ENCODE peak calls at places on chromosomes 6 and 20, in six cellular contexts. One of them, this sample, is unnamed.

GRCh38 chr6:104321301-104321700 is 538.4 kb downstream of the HACE1 start:
- DNase-seq in GM04504: no peak
- DNase-seq in NCI-H1436: no peak
- DNase-seq in NCI-H1417 treated with DMSO at 0.1 percent for 48 hours: no peak
- DNase-seq in AG20443: no peak
- DNase-seq in M059J: no peak
- DNase-seq in this sample: no peak

GRCh38 chr6:26195924-26196845 is 109.0 kb downstream of the HFE start:
- DNase-seq in AG20443: no peak
- DNase-seq in NCI-H1436: no peak
- DNase-seq in NCI-H1417 treated with DMSO at 0.1 percent for 48 hours: no peak
- DNase-seq in M059J: peak; percentile 69
- DNase-seq in GM04504: no peak
- DNase-seq in this sample: no peak

GRCh38 chr6:135884136-135884535 is 32.6 kb downstream of the PDE7B start:
- DNase-seq in NCI-H1436: no peak
- DNase-seq in AG20443: no peak
- DNase-seq in GM04504: no peak
- DNase-seq in M059J: no peak
- DNase-seq in NCI-H1417 treated with DMSO at 0.1 percent for 48 hours: no peak
- DNase-seq in this sample: no peak

GRCh38 chr20:62588458-62589149 is 53.7 kb upstream of the SLCO4A1 start:
- DNase-seq in M059J: peak; percentile 96
- DNase-seq in NCI-H1436: no peak
- DNase-seq in GM04504: peak; percentile 8
- DNase-seq in NCI-H1417 treated with DMSO at 0.1 percent for 48 hours: no peak
- DNase-seq in AG20443: peak; percentile 34
- DNase-seq in this sample: no peak

GRCh38 chr6:129853996-129854711 is 7.0 kb downstream of the TMEM244 start:
- DNase-seq in NCI-H1417 treated with DMSO at 0.1 percent for 48 hours: no peak
- DNase-seq in NCI-H1436: no peak
- DNase-seq in AG20443: peak; percentile 24
- DNase-seq in M059J: peak; percentile 90
- DNase-seq in GM04504: no peak
- DNase-seq in this sample: no peak

GRCh38 chr6:30828027-30828962 is 56.0 kb upstream of the DDR1 start:
- DNase-seq in NCI-H1417 treated with DMSO at 0.1 percent for 48 hours: no peak
- DNase-seq in NCI-H1436: peak; percentile 62
- DNase-seq in M059J: peak; percentile 94
- DNase-seq in GM04504: peak; percentile 78
- DNase-seq in AG20443: peak; percentile 92
- DNase-seq in this sample: peak; percentile 76

GRCh38 chr20:57250607-57251343 is 15.7 kb downstream of the BMP7 start:
- DNase-seq in NCI-H1436: no peak
- DNase-seq in GM04504: no peak
- DNase-seq in AG20443: no peak
- DNase-seq in NCI-H1417 treated with DMSO at 0.1 percent for 48 hours: no peak
- DNase-seq in M059J: no peak
- DNase-seq in this sample: no peak

GRCh38 chr20:31523361-31524283 is 9.4 kb downstream of the HM13 start:
- DNase-seq in M059J: no peak
- DNase-seq in NCI-H1436: no peak
- DNase-seq in NCI-H1417 treated with DMSO at 0.1 percent for 48 hours: no peak
- DNase-seq in GM04504: no peak
- DNase-seq in AG20443: peak; percentile 29
- DNase-seq in this sample: no peak

GRCh38 chr6:36783603-36784378 is 55.5 kb downstream of the CPNE5 start:
- DNase-seq in GM04504: no peak
- DNase-seq in NCI-H1436: no peak
- DNase-seq in NCI-H1417 treated with DMSO at 0.1 percent for 48 hours: no peak
- DNase-seq in M059J: no peak
- DNase-seq in AG20443: no peak
- DNase-seq in this sample: no peak

GRCh38 chr6:132412656-132413500 is 11.6 kb upstream of the MOXD1 start:
- DNase-seq in NCI-H1417 treated with DMSO at 0.1 percent for 48 hours: no peak
- DNase-seq in GM04504: no peak
- DNase-seq in M059J: no peak
- DNase-seq in AG20443: no peak
- DNase-seq in NCI-H1436: no peak
- DNase-seq in this sample: no peak

GRCh38 chr6:13205106-13205505 is 123.2 kb downstream of the TBC1D7 start:
- DNase-seq in AG20443: no peak
- DNase-seq in GM04504: no peak
- DNase-seq in M059J: no peak
- DNase-seq in NCI-H1436: no peak
- DNase-seq in NCI-H1417 treated with DMSO at 0.1 percent for 48 hours: no peak
- DNase-seq in this sample: no peak

GRCh38 chr6:40348591-40348990 is 238.6 kb downstream of the LRFN2 start:
- DNase-seq in NCI-H1417 treated with DMSO at 0.1 percent for 48 hours: no peak
- DNase-seq in NCI-H1436: no peak
- DNase-seq in M059J: no peak
- DNase-seq in GM04504: no peak
- DNase-seq in AG20443: peak; percentile 1
- DNase-seq in this sample: no peak

GRCh38 chr20:24379116-24379927 is 90.1 kb upstream of the SYNDIG1 start:
- DNase-seq in AG20443: peak; percentile 72
- DNase-seq in NCI-H1417 treated with DMSO at 0.1 percent for 48 hours: no peak
- DNase-seq in GM04504: no peak
- DNase-seq in NCI-H1436: no peak
- DNase-seq in M059J: peak; percentile 55
- DNase-seq in this sample: peak; percentile 52

GRCh38 chr20:50413088-50413500 is 97.1 kb upstream of the PTPN1 start:
- DNase-seq in M059J: peak; percentile 72
- DNase-seq in AG20443: no peak
- DNase-seq in NCI-H1436: no peak
- DNase-seq in GM04504: no peak
- DNase-seq in NCI-H1417 treated with DMSO at 0.1 percent for 48 hours: no peak
- DNase-seq in this sample: peak; percentile 39

GRCh38 chr6:72328775-72329174 is 293.1 kb upstream of the KCNQ5 start:
- DNase-seq in M059J: peak; percentile 32
- DNase-seq in GM04504: peak; percentile 10
- DNase-seq in NCI-H1436: no peak
- DNase-seq in AG20443: no peak
- DNase-seq in NCI-H1417 treated with DMSO at 0.1 percent for 48 hours: no peak
- DNase-seq in this sample: no peak

GRCh38 chr6:149097794-149098193 is 219.7 kb upstream of the TAB2 start:
- DNase-seq in GM04504: no peak
- DNase-seq in NCI-H1436: no peak
- DNase-seq in M059J: no peak
- DNase-seq in AG20443: no peak
- DNase-seq in NCI-H1417 treated with DMSO at 0.1 percent for 48 hours: no peak
- DNase-seq in this sample: no peak

GRCh38 chr20:20276806-20277530 is 90.9 kb upstream of the INSM1 start:
- DNase-seq in GM04504: no peak
- DNase-seq in M059J: no peak
- DNase-seq in NCI-H1436: no peak
- DNase-seq in AG20443: no peak
- DNase-seq in NCI-H1417 treated with DMSO at 0.1 percent for 48 hours: peak; percentile 41
- DNase-seq in this sample: no peak

GRCh38 chr6:31400467-31401289 is 2.7 kb upstream of the MICA start:
- DNase-seq in AG20443: peak; percentile 47
- DNase-seq in M059J: peak; percentile 81
- DNase-seq in NCI-H1436: no peak
- DNase-seq in GM04504: no peak
- DNase-seq in NCI-H1417 treated with DMSO at 0.1 percent for 48 hours: no peak
- DNase-seq in this sample: no peak

GRCh38 chr20:63483834-63484233 is 11.4 kb upstream of the KCNQ2 start:
- DNase-seq in NCI-H1436: no peak
- DNase-seq in GM04504: no peak
- DNase-seq in NCI-H1417 treated with DMSO at 0.1 percent for 48 hours: no peak
- DNase-seq in M059J: no peak
- DNase-seq in AG20443: no peak
- DNase-seq in this sample: no peak

GRCh38 chr6:5121479-5121878 is 36.3 kb downstream of the PPP1R3G start:
- DNase-seq in AG20443: no peak
- DNase-seq in NCI-H1436: no peak
- DNase-seq in M059J: no peak
- DNase-seq in NCI-H1417 treated with DMSO at 0.1 percent for 48 hours: no peak
- DNase-seq in GM04504: no peak
- DNase-seq in this sample: no peak

GRCh38 chr6:19410477-19410876 is 426.7 kb upstream of the ID4 start:
- DNase-seq in M059J: peak; percentile 92
- DNase-seq in AG20443: peak; percentile 10
- DNase-seq in GM04504: no peak
- DNase-seq in NCI-H1417 treated with DMSO at 0.1 percent for 48 hours: no peak
- DNase-seq in NCI-H1436: no peak
- DNase-seq in this sample: peak; percentile 13

GRCh38 chr6:7993952-7994351 is 70.2 kb downstream of the BLOC1S5 start:
- DNase-seq in AG20443: no peak
- DNase-seq in NCI-H1436: no peak
- DNase-seq in M059J: no peak
- DNase-seq in NCI-H1417 treated with DMSO at 0.1 percent for 48 hours: no peak
- DNase-seq in GM04504: no peak
- DNase-seq in this sample: no peak

GRCh38 chr20:62498874-62499273 is 23.1 kb upstream of the GATA5 start:
- DNase-seq in NCI-H1417 treated with DMSO at 0.1 percent for 48 hours: no peak
- DNase-seq in M059J: no peak
- DNase-seq in NCI-H1436: no peak
- DNase-seq in AG20443: no peak
- DNase-seq in GM04504: no peak
- DNase-seq in this sample: no peak

GRCh38 chr20:15205023-15205422 is 867.6 kb upstream of the FLRT3 start:
- DNase-seq in NCI-H1417 treated with DMSO at 0.1 percent for 48 hours: no peak
- DNase-seq in AG20443: no peak
- DNase-seq in GM04504: no peak
- DNase-seq in NCI-H1436: no peak
- DNase-seq in M059J: no peak
- DNase-seq in this sample: no peak

GRCh38 chr6:19605624-19606023 is 231.5 kb upstream of the ID4 start:
- DNase-seq in NCI-H1436: peak; percentile 59
- DNase-seq in AG20443: no peak
- DNase-seq in NCI-H1417 treated with DMSO at 0.1 percent for 48 hours: no peak
- DNase-seq in M059J: no peak
- DNase-seq in GM04504: no peak
- DNase-seq in this sample: no peak

GRCh38 chr6:111765681-111766523 is 107.3 kb downstream of the FYN start:
- DNase-seq in NCI-H1417 treated with DMSO at 0.1 percent for 48 hours: no peak
- DNase-seq in GM04504: no peak
- DNase-seq in AG20443: no peak
- DNase-seq in M059J: no peak
- DNase-seq in NCI-H1436: no peak
- DNase-seq in this sample: no peak

GRCh38 chr20:54203281-54203680 is 4.6 kb upstream of the PFDN4 start:
- DNase-seq in NCI-H1436: no peak
- DNase-seq in GM04504: no peak
- DNase-seq in AG20443: no peak
- DNase-seq in M059J: no peak
- DNase-seq in NCI-H1417 treated with DMSO at 0.1 percent for 48 hours: no peak
- DNase-seq in this sample: no peak

This sample was measured in AG09309.